ENCODE peak calls at places on chromosomes 4 and X, in six cellular contexts. G is NCI-H2081, Q is anterior cingulate cortex, K is H54, P is substantia nigra, H is ACHN. D is an unnamed sample.

GRCh38 chrX:41386222-41386990 is 52.4 kb downstream of the DDX3X start:
- DNase-seq in G (no peak), Q (no peak), K (no peak), P (no peak), H (no peak), D (no peak)

GRCh38 chrX:16658284-16658683 is 8.3 kb downstream of the S100G start:
- DNase-seq in G (no peak), Q (no peak), K (no peak), P (no peak), H (no peak), D (no peak)

GRCh38 chr4:79466621-79467020 is 58.6 kb upstream of the GK2 start:
- DNase-seq in G (no peak), Q (no peak), K (no peak), P (no peak), H (no peak), D (no peak)

GRCh38 chr4:70637239-70637920 is 8.8 kb downstream of the ENAM start:
- DNase-seq in G (no peak), Q (no peak), K (no peak), P (no peak), H (peak; percentile 46), D (no peak)

GRCh38 chrX:133335027-133335426 is 80.3 kb downstream of the GPC4 start:
- DNase-seq in G (peak; percentile 8), Q (no peak), K (no peak), P (peak; percentile 0), H (peak; percentile 13), D (no peak)

GRCh38 chr4:134027931-134028330 is 173.7 kb downstream of the PABPC4L start:
- DNase-seq in G (no peak), Q (no peak), K (peak; percentile 0), P (no peak), H (peak; percentile 64), D (no peak)

GRCh38 chr4:26812049-26812729 is 48.5 kb upstream of the STIM2 start:
- DNase-seq in G (no peak), Q (no peak), K (no peak), P (no peak), H (no peak), D (no peak)

GRCh38 chrX:109774706-109775105 is 41.6 kb upstream of the ACSL4 start:
- DNase-seq in G (no peak), Q (no peak), K (peak; percentile 24), P (no peak), H (peak; percentile 64), D (peak; percentile 22)

GRCh38 chr4:183038436-183038835 is 60.6 kb upstream of the WWC2 start:
- DNase-seq in G (no peak), Q (no peak), K (no peak), P (no peak), H (no peak), D (no peak)

GRCh38 chr4:96753216-96753615 is 913.3 kb downstream of the PDHA2 start:
- DNase-seq in G (no peak), Q (no peak), K (no peak), P (no peak), H (no peak), D (no peak)

GRCh38 chrX:124212622-124213021 is 119.8 kb upstream of the TEX13D start:
- DNase-seq in G (no peak), Q (no peak), K (no peak), P (no peak), H (no peak), D (no peak)

GRCh38 chr4:42397635-42398447 is 553 bp downstream of the SHISA3 start:
- DNase-seq in G (peak; percentile 27), Q (no peak), K (no peak), P (peak; percentile 8), H (peak; percentile 23), D (no peak)

GRCh38 chr4:123599920-123600394 is 203.4 kb downstream of the SPRY1 start:
- DNase-seq in G (peak; percentile 21), Q (peak; percentile 4), K (no peak), P (peak; percentile 49), H (no peak), D (peak; percentile 49)

GRCh38 chrX:1052021-1052420 is 160.4 kb downstream of the CRLF2 start:
- DNase-seq in G (no peak), Q (no peak), K (no peak), P (no peak), H (no peak), D (no peak)

GRCh38 chrX:69430730-69431129 is 73.4 kb upstream of the NALF2 start:
- DNase-seq in G (no peak), Q (no peak), K (no peak), P (no peak), H (no peak), D (no peak)

GRCh38 chr4:40475609-40476008 is 140.5 kb downstream of the CHRNA9 start:
- DNase-seq in G (no peak), Q (no peak), K (no peak), P (no peak), H (peak; percentile 86), D (no peak)

GRCh38 chrX:19888419-19888879 is 1.0 kb upstream of the SH3KBP1 start:
- DNase-seq in G (peak; percentile 47), Q (peak; percentile 2), K (peak; percentile 20), P (peak; percentile 18), H (peak; percentile 70), D (no peak)

GRCh38 chrX:43688586-43688985 is 32.5 kb downstream of the MAOA start:
- DNase-seq in G (no peak), Q (no peak), K (no peak), P (no peak), H (no peak), D (no peak)

GRCh38 chr4:123415977-123416376 is 19.4 kb downstream of the SPRY1 start:
- DNase-seq in G (no peak), Q (no peak), K (no peak), P (no peak), H (no peak), D (no peak)

GRCh38 chr4:185993328-185993973 is 75.5 kb upstream of the TLR3 start:
- DNase-seq in G (no peak), Q (no peak), K (no peak), P (no peak), H (no peak), D (no peak)

D was measured in GM18507.